ENCODE peak calls at places on chromosomes 4 and X, in eight cellular contexts. P, N, V, T, G, D, Y and M are unnamed samples.

GRCh38 chr4:102405706-102406510 is 60.6 kb upstream of the SLC39A8 start:
- DNase-seq in P (no peak), N (no peak), V (no peak), T (no peak), G (no peak), D (no peak), Y (no peak), M (no peak)

GRCh38 chr4:76781698-76782595 is 116.0 kb downstream of the SOWAHB start:
- DNase-seq in P (peak; percentile 99), N (no peak), V (no peak), T (no peak), G (peak; percentile 79), D (no peak), Y (peak; percentile 99), M (peak; percentile 100)

GRCh38 chrX:112642349-112642748 is 37.4 kb downstream of the LHFPL1 start:
- DNase-seq in P (peak; percentile 14), N (no peak), V (peak; percentile 52), T (no peak), G (peak; percentile 65), D (no peak), Y (peak; percentile 62), M (peak; percentile 39)

GRCh38 chrX:96098471-96098870 is 586.2 kb upstream of the DIAPH2 start:
- DNase-seq in P (no peak), N (no peak), V (no peak), T (no peak), G (no peak), D (no peak), Y (no peak), M (no peak)

GRCh38 chr4:125003840-125004239 is 291.3 kb upstream of the ANKRD50 start:
- DNase-seq in P (no peak), N (no peak), V (no peak), T (no peak), G (no peak), D (no peak), Y (no peak), M (no peak)

GRCh38 chr4:108425988-108426387 is 194.4 kb upstream of the RPL34 start:
- DNase-seq in P (peak; percentile 91), N (no peak), V (no peak), T (no peak), G (peak; percentile 13), D (no peak), Y (peak; percentile 71), M (peak; percentile 27)

GRCh38 chr4:177447417-177448004 is 5.3 kb upstream of the AGA start:
- DNase-seq in P (no peak), N (no peak), V (no peak), T (no peak), G (no peak), D (no peak), Y (no peak), M (no peak)

GRCh38 chr4:137394000-137394399 is 138.3 kb downstream of the PCDH18 start:
- DNase-seq in P (peak; percentile 31), N (no peak), V (no peak), T (no peak), G (no peak), D (no peak), Y (peak; percentile 69), M (no peak)

GRCh38 chrX:109347618-109348017 is 134.3 kb downstream of the GUCY2F start:
- DNase-seq in P (peak; percentile 29), N (no peak), V (no peak), T (no peak), G (peak; percentile 13), D (no peak), Y (peak; percentile 79), M (peak; percentile 62)

GRCh38 chr4:3675251-3676115 is 90.7 kb upstream of the ADRA2C start:
- DNase-seq in P (no peak), N (no peak), V (no peak), T (peak; percentile 19), G (no peak), D (no peak), Y (no peak), M (no peak)

GRCh38 chr4:19026281-19026680 is 1004.7 kb upstream of the LCORL start:
- DNase-seq in P (no peak), N (no peak), V (no peak), T (no peak), G (peak; percentile 43), D (no peak), Y (no peak), M (no peak)

GRCh38 chr4:153332936-153333335 is 11.6 kb upstream of the MND1 start:
- DNase-seq in P (no peak), N (no peak), V (no peak), T (no peak), G (no peak), D (no peak), Y (peak; percentile 59), M (peak; percentile 48)

GRCh38 chrX:14095702-14096101 is 66.0 kb upstream of the GEMIN8 start:
- DNase-seq in P (peak; percentile 58), N (peak; percentile 29), V (no peak), T (no peak), G (peak; percentile 62), D (no peak), Y (peak; percentile 72), M (peak; percentile 48)

GRCh38 chrX:53356186-53356585 is 66.3 kb downstream of the SMC1A start:
- DNase-seq in P (no peak), N (peak; percentile 55), V (no peak), T (no peak), G (no peak), D (no peak), Y (peak; percentile 20), M (no peak)

GRCh38 chrX:50747471-50747900 is 66.5 kb downstream of the SHROOM4 start:
- DNase-seq in P (no peak), N (no peak), V (peak; percentile 1), T (no peak), G (peak; percentile 40), D (no peak), Y (peak; percentile 38), M (no peak)

GRCh38 chr4:123516576-123516975 is 120.0 kb downstream of the SPRY1 start:
- DNase-seq in P (no peak), N (no peak), V (no peak), T (no peak), G (peak; percentile 45), D (no peak), Y (no peak), M (no peak)

GRCh38 chr4:41232406-41232805 is 18.1 kb upstream of the APBB2 start:
- DNase-seq in P (peak; percentile 8), N (no peak), V (no peak), T (no peak), G (no peak), D (no peak), Y (peak; percentile 49), M (no peak)

GRCh38 chrX:106177106-106177981 is 9.2 kb downstream of the PWWP3B start:
- DNase-seq in P (peak; percentile 86), N (no peak), V (no peak), T (peak; percentile 35), G (peak; percentile 47), D (no peak), Y (peak; percentile 18), M (peak; percentile 17)

GRCh38 chrX:106894392-106894909 is 8.7 kb downstream of the RIPPLY1 start:
- DNase-seq in P (peak; percentile 69), N (peak; percentile 44), V (peak; percentile 38), T (peak; percentile 57), G (peak; percentile 83), D (no peak), Y (peak; percentile 80), M (peak; percentile 51)

GRCh38 chrX:22135994-22136684 is 104.0 kb downstream of the PHEX start:
- DNase-seq in P (peak; percentile 81), N (no peak), V (peak; percentile 58), T (no peak), G (peak; percentile 94), D (no peak), Y (peak; percentile 65), M (peak; percentile 88)

GRCh38 chrX:24782011-24782410 is 88.3 kb downstream of the POLA1 start:
- DNase-seq in P (no peak), N (no peak), V (no peak), T (no peak), G (no peak), D (no peak), Y (no peak), M (no peak)

GRCh38 chr4:4502694-4503311 is 39.0 kb downstream of the STX18 start:
- DNase-seq in P (peak; percentile 70), N (no peak), V (no peak), T (no peak), G (no peak), D (peak; percentile 14), Y (peak; percentile 69), M (no peak)

GRCh38 chr4:173208420-173208819 is 39.8 kb downstream of the GALNT7 start:
- DNase-seq in P (no peak), N (no peak), V (no peak), T (no peak), G (no peak), D (no peak), Y (no peak), M (no peak)

GRCh38 chr4:185820119-185821028 is 8.4 kb upstream of the SORBS2 start:
- DNase-seq in P (no peak), N (no peak), V (no peak), T (no peak), G (no peak), D (no peak), Y (no peak), M (no peak)

GRCh38 chr4:53686521-53686920 is 95.2 kb upstream of the LNX1 start:
- DNase-seq in P (peak; percentile 9), N (no peak), V (no peak), T (no peak), G (no peak), D (no peak), Y (no peak), M (no peak)

GRCh38 chrX:13747836-13748235 is 13.3 kb downstream of the OFD1 start:
- DNase-seq in P (peak; percentile 50), N (no peak), V (no peak), T (no peak), G (peak; percentile 51), D (no peak), Y (peak; percentile 78), M (peak; percentile 64)

GRCh38 chr4:123250843-123251242 is 145.8 kb upstream of the SPRY1 start:
- DNase-seq in P (peak; percentile 9), N (no peak), V (no peak), T (no peak), G (no peak), D (no peak), Y (peak; percentile 67), M (peak; percentile 48)

GRCh38 chr4:165612936-165613335 is 234.1 kb downstream of the CPE start:
- DNase-seq in P (no peak), N (no peak), V (no peak), T (no peak), G (no peak), D (no peak), Y (no peak), M (no peak)

GRCh38 chrX:20382518-20383291 is 116.0 kb upstream of the RPS6KA3 start:
- DNase-seq in P (peak; percentile 19), N (no peak), V (peak; percentile 6), T (no peak), G (peak; percentile 32), D (no peak), Y (no peak), M (peak; percentile 31)

GRCh38 chr4:129144755-129145206 is 48.8 kb downstream of the C4orf33 start:
- DNase-seq in P (no peak), N (no peak), V (no peak), T (no peak), G (no peak), D (no peak), Y (peak; percentile 20), M (no peak)

GRCh38 chr4:41880840-41881831 is 54.1 kb upstream of the TMEM33 start:
- DNase-seq in P (no peak), N (no peak), V (no peak), T (no peak), G (no peak), D (no peak), Y (peak; percentile 11), M (no peak)

GRCh38 chr4:38867478-38868054 is at the start of gene FAM114A1:
- DNase-seq in P (peak; percentile 79), N (peak; percentile 44), V (no peak), T (peak; percentile 88), G (peak; percentile 84), D (no peak), Y (peak; percentile 78), M (peak; percentile 44)

GRCh38 chrX:38856670-38857069 is 55.4 kb downstream of the MID1IP1 start:
- DNase-seq in P (no peak), N (no peak), V (no peak), T (no peak), G (no peak), D (no peak), Y (no peak), M (no peak)

GRCh38 chrX:21167028-21167427 is 207.2 kb upstream of the CNKSR2 start:
- DNase-seq in P (no peak), N (no peak), V (no peak), T (no peak), G (no peak), D (no peak), Y (no peak), M (no peak)